ENCODE peak calls at places on chromosome 9, in eight cellular contexts. N is astrocyte of the spinal cord, V is BE2C, Y is fibroblast of mammary gland, U is left ventricle myocardium inferior, L is NB4, D is right atrium auricular region, X is GM13977. E is an unnamed sample.

GRCh38 chr9:116157436-116158138 is 4.0 kb downstream of the PAPPA start:
- DNase-seq in X (no peak), Y (peak), D (no peak), N (peak), V (no peak), L (no peak), U (no peak), E (no peak)

GRCh38 chr9:84137968-84138367 is 157.4 kb downstream of the RMI1 start:
- DNase-seq in U (no peak), V (no peak), Y (peak), D (no peak), X (no peak), L (peak), N (no peak), E (no peak)

GRCh38 chr9:3177921-3178320 is 334.0 kb upstream of the PUM3 start:
- DNase-seq in D (no peak), L (no peak), U (no peak), X (no peak), Y (peak), N (no peak), V (no peak), E (peak)

GRCh38 chr9:13646500-13646899 is 367.0 kb upstream of the MPDZ start:
- DNase-seq in Y (no peak), U (no peak), D (no peak), X (no peak), N (no peak), L (no peak), V (no peak), E (no peak)

GRCh38 chr9:20537269-20537668 is 85.0 kb downstream of the MLLT3 start:
- DNase-seq in L (no peak), V (no peak), D (no peak), X (no peak), U (no peak), Y (no peak), N (no peak), E (no peak)

GRCh38 chr9:11023201-11023600 is 410.4 kb upstream of the PTPRD start:
- DNase-seq in U (no peak), Y (no peak), V (no peak), L (no peak), N (no peak), X (no peak), D (no peak), E (no peak)

GRCh38 chr9:131745611-131746010 is 5.7 kb upstream of the RAPGEF1 start:
- DNase-seq in U (no peak), Y (no peak), X (no peak), V (no peak), N (no peak), D (no peak), L (no peak), E (no peak)

GRCh38 chr9:26375448-26375847 is 517.2 kb downstream of the CAAP1 start:
- DNase-seq in D (no peak), N (peak), U (no peak), L (no peak), Y (peak), X (no peak), V (no peak), E (no peak)

GRCh38 chr9:104386425-104387069 is 117.5 kb upstream of the OR13F1 start:
- DNase-seq in D (no peak), N (peak), Y (peak), L (peak), V (no peak), X (peak), U (no peak), E (no peak)

DNA sequence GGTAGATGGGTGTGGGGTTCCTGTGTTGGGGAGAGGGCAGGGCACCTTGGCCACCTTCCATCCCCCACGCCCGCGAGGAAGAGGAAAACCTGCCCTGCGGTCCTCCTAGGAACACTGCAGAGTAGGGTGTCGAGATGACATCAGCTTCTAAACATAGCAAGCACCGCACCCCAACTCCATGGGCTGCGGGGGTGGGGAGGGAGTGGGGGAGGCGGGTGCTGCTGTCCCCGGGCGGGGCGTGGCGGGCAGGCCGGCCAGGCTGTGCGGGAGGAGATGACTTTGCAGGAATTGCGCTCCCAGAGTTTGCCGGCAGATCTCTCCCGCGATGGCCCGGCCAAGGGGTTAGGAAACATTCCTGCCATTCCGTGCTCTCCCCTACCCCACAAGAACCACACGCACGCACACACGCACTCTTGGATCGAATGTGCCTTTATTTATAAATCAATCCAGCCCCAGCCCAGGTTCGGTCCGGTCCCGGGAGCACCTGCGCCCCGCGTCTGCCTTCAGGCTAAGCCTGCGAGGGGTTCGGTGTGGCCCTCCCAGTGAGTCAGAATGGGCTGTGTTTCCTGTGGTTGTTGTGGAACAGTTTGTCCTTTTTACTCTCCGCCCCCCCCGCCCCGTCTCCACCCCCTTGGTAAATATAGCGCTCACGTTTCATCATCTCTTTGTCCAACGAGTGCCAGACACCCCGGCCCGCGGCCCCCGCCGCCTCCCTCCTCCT is 5.2 kb upstream of the KLF9 start:
- DNase-seq in Y (peak), U (peak), X (peak), D (peak), N (peak), L (peak), V (peak), E (peak)
- TF ChIP-seq CTCF in Y (no peak), U (peak), X (no peak), D (no peak), N (no peak), L (no peak), V (no peak), E (no peak)

GRCh38 chr9:98765276-98765675 is 31.1 kb downstream of the ANKS6 start:
- DNase-seq in X (no peak), V (no peak), U (no peak), N (no peak), Y (no peak), L (no peak), D (no peak), E (no peak)
- TF ChIP-seq CTCF in X (no peak), V (no peak), U (no peak), N (no peak), Y (no peak), L (no peak), D (no peak), E (no peak)

GRCh38 chr9:136923881-136924280 is 20.7 kb downstream of the FBXW5 start:
- DNase-seq in X (no peak), V (no peak), N (no peak), D (no peak), Y (no peak), U (no peak), L (no peak), E (no peak)

GRCh38 chr9:136927343-136928261 is 16.9 kb downstream of the FBXW5 start:
- DNase-seq in V (no peak), N (peak), L (no peak), U (no peak), Y (peak), X (no peak), D (no peak), E (no peak)

GRCh38 chr9:136926154-136926704 is 18.3 kb downstream of the FBXW5 start:
- DNase-seq in Y (no peak), U (no peak), L (no peak), N (no peak), V (no peak), X (no peak), D (no peak), E (no peak)

GRCh38 chr9:136926749-136927148 is 17.8 kb downstream of the FBXW5 start:
- DNase-seq in U (no peak), X (no peak), N (no peak), D (no peak), L (no peak), Y (no peak), V (no peak), E (no peak)

GRCh38 chr9:136925414-136926153 is 19.0 kb downstream of the FBXW5 start:
- DNase-seq in U (peak), L (no peak), D (no peak), N (no peak), X (no peak), Y (no peak), V (no peak), E (no peak)
- TF ChIP-seq CTCF in U (peak), L (no peak), D (no peak), N (peak), X (no peak), Y (no peak), V (peak), E (no peak)

GRCh38 chr9:25003686-25004085 is 458.0 kb upstream of the IZUMO3 start:
- DNase-seq in L (peak), D (no peak), N (no peak), U (no peak), V (no peak), Y (no peak), X (peak), E (no peak)
- TF ChIP-seq CTCF in L (no peak), D (no peak), N (no peak), U (no peak), V (peak), Y (no peak), X (peak), E (no peak)

GRCh38 chr9:92764988-92765936 is 629 bp upstream of the BICD2 start:
- DNase-seq in N (peak), D (peak), X (peak), U (peak), L (peak), V (peak), Y (peak), E (peak)
- TF ChIP-seq CTCF in N (peak), D (peak), X (peak), U (peak), L (peak), V (peak), Y (peak), E (peak)

GRCh38 chr9:106648799-106649198 is 214.2 kb upstream of the ZNF462 start:
- DNase-seq in D (no peak), Y (peak), N (peak), L (no peak), V (no peak), X (no peak), U (no peak), E (no peak)
- TF ChIP-seq CTCF in D (no peak), Y (peak), N (peak), L (no peak), V (peak), X (no peak), U (peak), E (peak)

DNA sequence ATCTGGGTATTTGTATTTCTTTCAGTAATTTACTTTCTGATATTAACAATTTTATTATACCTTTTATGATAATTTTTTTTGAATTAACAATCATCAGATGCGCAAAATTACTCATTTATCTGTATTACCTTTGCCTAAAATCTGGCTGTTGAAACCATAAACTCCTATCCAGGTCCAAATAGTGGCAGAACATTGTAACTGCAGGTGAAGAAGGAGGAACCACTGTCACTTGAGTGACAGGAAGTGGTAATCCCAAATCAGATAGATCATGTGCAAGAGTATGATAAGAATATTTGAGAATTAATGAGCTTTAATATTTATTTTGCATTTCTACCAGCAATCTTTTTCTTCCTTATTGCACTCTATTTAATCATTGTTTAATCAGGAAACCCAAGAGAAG is 139.3 kb upstream of the TLE4 start:
- DNase-seq in N (no peak), Y (no peak), D (no peak), X (no peak), U (no peak), L (no peak), V (no peak), E (no peak)
- TF ChIP-seq CTCF in N (no peak), Y (no peak), D (no peak), X (no peak), U (no peak), L (no peak), V (peak), E (no peak)

GRCh38 chr9:32701321-32702022 is 66.0 kb upstream of the TAF1L start:
- DNase-seq in U (no peak), Y (peak), L (no peak), V (no peak), N (no peak), D (no peak), X (no peak), E (no peak)

GRCh38 chr9:32706004-32706749 is 70.7 kb upstream of the TAF1L start:
- DNase-seq in L (no peak), U (no peak), N (no peak), V (no peak), Y (peak), X (no peak), D (no peak), E (no peak)

GRCh38 chr9:32705059-32705458 is 69.6 kb upstream of the TAF1L start:
- DNase-seq in L (no peak), D (no peak), X (no peak), U (no peak), V (no peak), Y (peak), N (peak), E (no peak)

GRCh38 chr9:32704343-32704742 is 68.9 kb upstream of the TAF1L start:
- DNase-seq in V (no peak), D (no peak), X (no peak), N (no peak), Y (no peak), U (no peak), L (no peak), E (no peak)

GRCh38 chr9:32703635-32704034 is 68.2 kb upstream of the TAF1L start:
- DNase-seq in L (peak), Y (no peak), D (no peak), N (no peak), X (no peak), V (no peak), U (no peak), E (no peak)
- TF ChIP-seq CTCF in L (peak), Y (peak), D (no peak), N (peak), X (peak), V (peak), U (no peak), E (no peak)

E was measured in BJ.